ENCODE peak calls at places on chromosomes 4 and X, in nine cellular contexts. One of them, this sample, is unnamed. For H3K4me1, the result is how much of the 10 kb centered on the place peaks cover.

GRCh38 chrX:1397441-1397840 is 5.5 kb upstream of the SLC25A6 start:
- DNase-seq in heart right ventricle: peak
- DNase-seq in left lung: peak
- DNase-seq in aorta: no peak
- DNase-seq in H9: no peak
- DNase-seq in PC-9: no peak
- DNase-seq in IMR-90: no peak
- DNase-seq in GM23338: no peak
- DNase-seq in colonic mucosa: no peak
- DNase-seq in this sample: peak

GRCh38 chr4:113423631-113424030 is 337.9 kb downstream of the CAMK2D start:
- DNase-seq in aorta: no peak
- DNase-seq in GM23338: no peak
- DNase-seq in heart right ventricle: no peak
- DNase-seq in left lung: no peak
- DNase-seq in PC-9: no peak
- DNase-seq in colonic mucosa: no peak
- DNase-seq in H9: no peak
- DNase-seq in IMR-90: peak
- DNase-seq in this sample: no peak

GRCh38 chrX:120575379-120576114 is 14.8 kb upstream of the CUL4B start:
- DNase-seq in GM23338: peak
- DNase-seq in IMR-90: no peak
- DNase-seq in H9: peak
- DNase-seq in left lung: no peak
- DNase-seq in PC-9: no peak
- DNase-seq in colonic mucosa: no peak
- DNase-seq in heart right ventricle: no peak
- DNase-seq in aorta: no peak
- DNase-seq in this sample: no peak

GRCh38 chr4:169810325-169811323 is 52.9 kb upstream of the HPF1 start:
- DNase-seq in IMR-90: peak
- DNase-seq in heart right ventricle: no peak
- DNase-seq in left lung: no peak
- DNase-seq in GM23338: peak
- DNase-seq in colonic mucosa: peak
- DNase-seq in PC-9: peak
- DNase-seq in aorta: no peak
- DNase-seq in H9: no peak
- DNase-seq in this sample: no peak

GRCh38 chr4:10030946-10031662 is 9.8 kb upstream of the SLC2A9 start:
- DNase-seq in IMR-90: no peak
- DNase-seq in colonic mucosa: no peak
- DNase-seq in GM23338: no peak
- DNase-seq in H9: peak
- DNase-seq in PC-9: no peak
- DNase-seq in aorta: no peak
- DNase-seq in heart right ventricle: no peak
- DNase-seq in left lung: no peak
- DNase-seq in this sample: no peak

GRCh38 chrX:15723887-15724517 is 14.1 kb upstream of the CA5B start:
- DNase-seq in PC-9: no peak
- DNase-seq in H9: no peak
- DNase-seq in colonic mucosa: no peak
- DNase-seq in GM23338: no peak
- DNase-seq in left lung: no peak
- DNase-seq in IMR-90: no peak
- DNase-seq in aorta: no peak
- DNase-seq in heart right ventricle: no peak
- DNase-seq in this sample: no peak

GRCh38 chr4:77819836-77820679 is 890 bp upstream of the CNOT6L start:
- DNase-seq in left lung: peak
- DNase-seq in IMR-90: peak
- DNase-seq in colonic mucosa: peak
- DNase-seq in aorta: peak
- DNase-seq in heart right ventricle: peak
- DNase-seq in PC-9: peak
- DNase-seq in GM23338: peak
- DNase-seq in H9: peak
- DNase-seq in this sample: peak

GRCh38 chr4:133146574-133147198 is 2.4 kb upstream of the PCDH10 start:
- DNase-seq in PC-9: peak
- DNase-seq in GM23338: peak
- DNase-seq in H9: peak
- DNase-seq in IMR-90: peak
- DNase-seq in aorta: no peak
- DNase-seq in colonic mucosa: no peak
- DNase-seq in heart right ventricle: peak
- DNase-seq in left lung: peak
- DNase-seq in this sample: peak

GRCh38 chr4:84917087-84917821 is 49.2 kb downstream of the WDFY3 start:
- DNase-seq in H9: no peak
- DNase-seq in left lung: no peak
- DNase-seq in aorta: no peak
- DNase-seq in PC-9: no peak
- DNase-seq in heart right ventricle: no peak
- DNase-seq in GM23338: no peak
- DNase-seq in IMR-90: peak
- DNase-seq in colonic mucosa: no peak
- DNase-seq in this sample: no peak

GRCh38 chr4:20283039-20283438 is 31.3 kb downstream of the SLIT2 start:
- DNase-seq in aorta: no peak
- DNase-seq in IMR-90: no peak
- DNase-seq in left lung: no peak
- DNase-seq in PC-9: no peak
- DNase-seq in H9: peak
- DNase-seq in heart right ventricle: no peak
- DNase-seq in colonic mucosa: no peak
- DNase-seq in GM23338: peak
- DNase-seq in this sample: no peak

GRCh38 chrX:16836371-16836770 is 33.8 kb downstream of the RBBP7 start:
- DNase-seq in H9: peak
- DNase-seq in left lung: no peak
- DNase-seq in GM23338: peak
- DNase-seq in heart right ventricle: no peak
- DNase-seq in colonic mucosa: peak
- DNase-seq in IMR-90: peak
- DNase-seq in aorta: no peak
- DNase-seq in PC-9: no peak
- DNase-seq in this sample: no peak

GRCh38 chr4:158768577-158769174 is at the start of gene FNIP2:
- DNase-seq in H9: peak
- DNase-seq in left lung: peak
- DNase-seq in IMR-90: peak
- DNase-seq in GM23338: peak
- DNase-seq in PC-9: peak
- DNase-seq in colonic mucosa: peak
- DNase-seq in aorta: peak
- DNase-seq in heart right ventricle: peak
- DNase-seq in this sample: peak

GRCh38 chr4:139676365-139676764 is 10.7 kb downstream of the MGST2 start:
- DNase-seq in H9: no peak
- DNase-seq in GM23338: no peak
- DNase-seq in PC-9: no peak
- DNase-seq in IMR-90: no peak
- DNase-seq in aorta: no peak
- DNase-seq in colonic mucosa: no peak
- DNase-seq in heart right ventricle: no peak
- DNase-seq in left lung: no peak
- DNase-seq in this sample: no peak

GRCh38 chr4:10015140-10015753 is 6.0 kb downstream of the SLC2A9 start:
- DNase-seq in GM23338: peak
- DNase-seq in H9: peak
- DNase-seq in left lung: no peak
- DNase-seq in colonic mucosa: peak
- DNase-seq in PC-9: peak
- DNase-seq in heart right ventricle: no peak
- DNase-seq in IMR-90: peak
- DNase-seq in aorta: no peak
- DNase-seq in this sample: no peak

GRCh38 chrX:134670241-134670811 is 12.1 kb upstream of the PLAC1 start:
- DNase-seq in IMR-90: peak
- DNase-seq in aorta: peak
- DNase-seq in left lung: no peak
- DNase-seq in PC-9: peak
- DNase-seq in colonic mucosa: no peak
- DNase-seq in H9: no peak
- DNase-seq in GM23338: peak
- DNase-seq in heart right ventricle: no peak
- DNase-seq in this sample: no peak

GRCh38 chr4:183658362-183659028 is 490 bp downstream of the RWDD4 start:
- DNase-seq in colonic mucosa: peak
- DNase-seq in GM23338: peak
- DNase-seq in left lung: peak
- DNase-seq in heart right ventricle: peak
- DNase-seq in aorta: peak
- DNase-seq in H9: peak
- DNase-seq in IMR-90: peak
- DNase-seq in PC-9: peak
- DNase-seq in this sample: peak

GRCh38 chr4:84177831-84178230 is 321.3 kb downstream of the NKX6-1 start:
- DNase-seq in PC-9: no peak
- DNase-seq in left lung: no peak
- DNase-seq in aorta: no peak
- DNase-seq in IMR-90: no peak
- DNase-seq in H9: no peak
- DNase-seq in heart right ventricle: no peak
- DNase-seq in GM23338: no peak
- DNase-seq in colonic mucosa: no peak
- DNase-seq in this sample: no peak

GRCh38 chr4:158250321-158250720 is 40.0 kb downstream of the TMEM144 start:
- DNase-seq in colonic mucosa: no peak
- DNase-seq in aorta: peak
- DNase-seq in heart right ventricle: no peak
- DNase-seq in H9: no peak
- DNase-seq in IMR-90: no peak
- DNase-seq in PC-9: no peak
- DNase-seq in left lung: no peak
- DNase-seq in GM23338: no peak
- DNase-seq in this sample: no peak

GRCh38 chrX:68647156-68647957 is at the start of gene STARD8:
- DNase-seq in GM23338: peak
- DNase-seq in aorta: peak
- DNase-seq in left lung: peak
- DNase-seq in H9: peak
- DNase-seq in IMR-90: peak
- DNase-seq in colonic mucosa: no peak
- DNase-seq in PC-9: peak
- DNase-seq in heart right ventricle: peak
- DNase-seq in this sample: no peak

GRCh38 chr4:8516061-8516573 is 64.1 kb upstream of the GPR78 start:
- DNase-seq in heart right ventricle: no peak
- DNase-seq in aorta: no peak
- DNase-seq in PC-9: no peak
- DNase-seq in IMR-90: no peak
- DNase-seq in left lung: peak
- DNase-seq in GM23338: no peak
- DNase-seq in H9: no peak
- DNase-seq in colonic mucosa: no peak
- DNase-seq in this sample: no peak
- H3K27ac ChIP-seq in heart right ventricle: no peak
- H3K27ac ChIP-seq in aorta: no peak
- H3K27ac ChIP-seq in PC-9: no peak
- H3K27ac ChIP-seq in IMR-90: no peak
- H3K27ac ChIP-seq in left lung: no peak
- H3K27ac ChIP-seq in GM23338: no peak
- H3K27ac ChIP-seq in H9: no peak
- H3K27ac ChIP-seq in colonic mucosa: no peak
- H3K27ac ChIP-seq in this sample: no peak

GRCh38 chrX:40145001-40145631 is 47.4 kb upstream of the BCOR start:
- DNase-seq in H9: peak
- DNase-seq in colonic mucosa: peak
- DNase-seq in IMR-90: no peak
- DNase-seq in left lung: peak
- DNase-seq in GM23338: peak
- DNase-seq in aorta: no peak
- DNase-seq in PC-9: no peak
- DNase-seq in heart right ventricle: no peak
- DNase-seq in this sample: peak
- H3K4me1 ChIP-seq in H9: under half
- H3K4me1 ChIP-seq in colonic mucosa: under half
- H3K4me1 ChIP-seq in IMR-90: under half
- H3K4me1 ChIP-seq in left lung: under half
- H3K4me1 ChIP-seq in GM23338: under half
- H3K4me1 ChIP-seq in aorta: under half
- H3K4me1 ChIP-seq in PC-9: under half
- H3K4me1 ChIP-seq in heart right ventricle: under half
- H3K4me1 ChIP-seq in this sample: under half

GRCh38 chr4:147596976-147597375 is 20.2 kb upstream of the TMEM184C start:
- DNase-seq in PC-9: peak
- DNase-seq in heart right ventricle: no peak
- DNase-seq in left lung: no peak
- DNase-seq in H9: no peak
- DNase-seq in IMR-90: peak
- DNase-seq in colonic mucosa: no peak
- DNase-seq in GM23338: no peak
- DNase-seq in aorta: peak
- DNase-seq in this sample: no peak

GRCh38 chr4:147599206-147599605 is 18.0 kb upstream of the TMEM184C start:
- DNase-seq in H9: no peak
- DNase-seq in left lung: no peak
- DNase-seq in aorta: no peak
- DNase-seq in IMR-90: no peak
- DNase-seq in heart right ventricle: no peak
- DNase-seq in GM23338: no peak
- DNase-seq in PC-9: no peak
- DNase-seq in colonic mucosa: no peak
- DNase-seq in this sample: no peak

GRCh38 chr4:147594107-147594506 is 23.1 kb upstream of the TMEM184C start:
- DNase-seq in PC-9: no peak
- DNase-seq in left lung: no peak
- DNase-seq in GM23338: peak
- DNase-seq in heart right ventricle: no peak
- DNase-seq in IMR-90: no peak
- DNase-seq in H9: no peak
- DNase-seq in aorta: no peak
- DNase-seq in colonic mucosa: no peak
- DNase-seq in this sample: no peak

GRCh38 chr4:147597561-147597960 is 19.6 kb upstream of the TMEM184C start:
- DNase-seq in aorta: no peak
- DNase-seq in H9: no peak
- DNase-seq in left lung: no peak
- DNase-seq in IMR-90: no peak
- DNase-seq in heart right ventricle: no peak
- DNase-seq in PC-9: peak
- DNase-seq in colonic mucosa: no peak
- DNase-seq in GM23338: no peak
- DNase-seq in this sample: no peak

GRCh38 chr4:147596377-147596776 is 20.8 kb upstream of the TMEM184C start:
- DNase-seq in heart right ventricle: no peak
- DNase-seq in GM23338: no peak
- DNase-seq in PC-9: no peak
- DNase-seq in left lung: no peak
- DNase-seq in H9: no peak
- DNase-seq in IMR-90: peak
- DNase-seq in colonic mucosa: no peak
- DNase-seq in aorta: no peak
- DNase-seq in this sample: no peak
- H3K27ac ChIP-seq in heart right ventricle: no peak
- H3K27ac ChIP-seq in GM23338: no peak
- H3K27ac ChIP-seq in PC-9: no peak
- H3K27ac ChIP-seq in left lung: no peak
- H3K27ac ChIP-seq in H9: no peak
- H3K27ac ChIP-seq in IMR-90: no peak
- H3K27ac ChIP-seq in colonic mucosa: no peak
- H3K27ac ChIP-seq in aorta: no peak
- H3K27ac ChIP-seq in this sample: no peak

GRCh38 chr4:185311113-185311888 is 84.4 kb downstream of the LRP2BP start:
- DNase-seq in aorta: no peak
- DNase-seq in heart right ventricle: no peak
- DNase-seq in colonic mucosa: no peak
- DNase-seq in H9: no peak
- DNase-seq in GM23338: no peak
- DNase-seq in IMR-90: no peak
- DNase-seq in left lung: no peak
- DNase-seq in PC-9: no peak
- DNase-seq in this sample: no peak
- H3K4me1 ChIP-seq in aorta: under half
- H3K4me1 ChIP-seq in heart right ventricle: under half
- H3K4me1 ChIP-seq in colonic mucosa: under half
- H3K4me1 ChIP-seq in H9: under half
- H3K4me1 ChIP-seq in GM23338: under half
- H3K4me1 ChIP-seq in IMR-90: under half
- H3K4me1 ChIP-seq in left lung: under half
- H3K4me1 ChIP-seq in PC-9: under half
- H3K4me1 ChIP-seq in this sample: under half